ENCODE peak calls at places on chromosomes 7 and 10, in four cellular contexts. A is GM12878, H is WTC11, Z is K562. W is an unnamed sample.

GRCh38 chr10:89649051-89649450 is 4.0 kb upstream of the PANK1 start:
- DNase-seq in A (no peak), Z (no peak), H (no peak), W (no peak)

GRCh38 chr10:3264178-3264867 is 91.7 kb upstream of the PITRM1 start:
- DNase-seq in Z (no peak), A (no peak), H (no peak), W (no peak)

GRCh38 chr7:36289833-36290661 is 99.6 kb upstream of the ANLN start:
- DNase-seq in A (no peak), Z (no peak), H (no peak), W (peak; percentile 99)

GRCh38 chr7:33921216-33921938 is 16.0 kb downstream of the BMPER start:
- DNase-seq in H (no peak), Z (no peak), A (no peak), W (no peak)

GRCh38 chr10:91298224-91298862 is 77.9 kb downstream of the PCGF5 start:
- DNase-seq in H (peak; percentile 86), A (no peak), Z (peak; percentile 74), W (peak; percentile 51)

GRCh38 chr7:28044825-28045224 is 135.8 kb downstream of the JAZF1 start:
- DNase-seq in A (no peak), Z (no peak), H (no peak), W (no peak)

GRCh38 chr7:120554960-120555571 is 282.1 kb downstream of the KCND2 start:
- DNase-seq in H (peak; percentile 54), A (peak; percentile 45), Z (peak; percentile 45), W (peak; percentile 49)

GRCh38 chr7:135523146-135523545 is 13.2 kb upstream of the CNOT4 start:
- DNase-seq in Z (no peak), H (no peak), A (no peak), W (no peak)

GRCh38 chr7:135441791-135442190 is 68.1 kb downstream of the CNOT4 start:
- DNase-seq in A (no peak), H (no peak), Z (no peak), W (no peak)

GRCh38 chr7:153397906-153398305 is 638.4 kb downstream of the ACTR3B start:
- DNase-seq in A (no peak), Z (no peak), H (no peak), W (no peak)

GRCh38 chr7:27166475-27167169 is 1.3 kb upstream of the HOXA9 start:
- DNase-seq in H (peak; percentile 20), Z (no peak), A (no peak), W (no peak)

GRCh38 chr10:62689712-62690111 is 114.8 kb upstream of the ADO start:
- DNase-seq in Z (no peak), H (no peak), A (no peak), W (no peak)

GRCh38 chr10:78283069-78283682 is 249.5 kb downstream of the RPS24 start:
- DNase-seq in H (no peak), A (no peak), Z (no peak), W (peak; percentile 18)

GRCh38 chr7:86932038-86932512 is 127.4 kb downstream of the ELAPOR2 start:
- DNase-seq in H (no peak), Z (no peak), A (no peak), W (no peak)

GRCh38 chr7:1715671-1716074 is 45.6 kb downstream of the ELFN1 start:
- DNase-seq in A (no peak), Z (no peak), H (no peak), W (no peak)

DNA sequence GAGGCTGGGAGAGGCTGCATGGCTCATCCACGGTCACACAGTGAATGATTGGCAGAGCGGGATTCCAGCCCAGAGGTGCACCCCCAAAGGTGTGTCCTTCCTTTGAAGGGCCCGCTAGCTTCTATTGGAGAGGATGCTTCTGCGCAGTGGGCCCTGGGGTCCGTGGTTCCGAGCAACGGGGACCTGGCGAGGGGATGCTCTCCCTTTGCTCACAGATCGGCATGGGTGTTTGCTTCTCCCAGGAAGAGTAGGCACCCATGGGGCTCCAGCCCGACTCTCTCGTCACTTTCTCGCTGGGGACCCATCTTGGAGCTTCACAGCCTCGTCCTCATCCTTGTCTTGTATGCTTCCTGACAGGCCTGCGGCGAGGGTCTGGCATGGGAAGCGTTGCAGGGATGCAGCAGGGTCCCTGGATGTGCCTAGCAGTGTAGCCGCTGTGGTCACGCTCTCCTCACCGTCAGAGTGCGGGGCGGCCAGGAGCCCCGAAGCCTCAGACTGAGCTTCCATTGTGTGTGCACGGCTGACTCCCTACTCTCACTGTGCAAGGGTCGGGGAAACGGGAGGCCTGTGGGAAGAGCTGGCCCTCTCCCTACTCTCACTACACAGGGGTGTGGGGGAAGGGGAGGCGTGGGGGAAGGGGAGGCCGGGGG is 538.5 kb upstream of the FOXK1 start:
- DNase-seq in H (no peak), A (no peak), Z (no peak), W (no peak)
- TF ChIP-seq ETV6 in H (no peak), A (no peak), Z (no peak), W (no peak)

GRCh38 chr10:18075881-18076280 is 64.3 kb upstream of the CACNB2 start:
- DNase-seq in H (no peak), A (no peak), Z (no peak), W (no peak)

GRCh38 chr10:18071591-18071990 is 68.6 kb upstream of the CACNB2 start:
- DNase-seq in Z (no peak), H (no peak), A (no peak), W (no peak)

DNA sequence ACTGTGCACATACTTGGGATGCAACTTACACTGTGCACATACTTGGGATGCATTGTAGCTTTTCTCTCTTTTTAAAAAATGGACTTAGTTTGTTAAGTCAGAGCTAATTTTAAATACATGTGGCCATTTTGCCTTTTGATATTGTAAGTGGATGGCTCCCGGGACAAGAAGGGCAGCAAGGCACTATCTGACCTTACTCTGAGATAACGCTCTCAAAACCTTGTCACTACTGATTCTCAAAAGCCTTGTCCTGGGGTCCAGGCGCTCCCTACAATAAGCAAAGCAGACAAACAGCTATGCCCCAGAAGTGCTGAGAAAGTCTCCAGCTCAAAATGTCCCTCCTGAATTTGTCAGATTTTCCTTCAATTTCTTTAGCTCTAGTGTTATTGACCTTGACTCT is 66.9 kb upstream of the CACNB2 start:
- DNase-seq in A (no peak), Z (no peak), H (no peak), W (no peak)
- TF ChIP-seq ETV6 in A (no peak), Z (no peak), H (no peak), W (no peak)

GRCh38 chr7:17951745-17952254 is 11.5 kb upstream of the SNX13 start:
- DNase-seq in Z (no peak), H (no peak), A (no peak), W (no peak)

GRCh38 chr7:17952387-17952786 is 12.1 kb upstream of the SNX13 start:
- DNase-seq in H (no peak), A (peak; percentile 62), Z (no peak), W (no peak)

GRCh38 chr7:17946591-17946990 is 6.3 kb upstream of the SNX13 start:
- DNase-seq in H (no peak), Z (no peak), A (no peak), W (no peak)

GRCh38 chr7:17947606-17948005 is 7.3 kb upstream of the SNX13 start:
- DNase-seq in H (no peak), A (no peak), Z (no peak), W (no peak)

GRCh38 chr7:17948503-17949238 is 8.4 kb upstream of the SNX13 start:
- DNase-seq in A (no peak), H (no peak), Z (no peak), W (no peak)
- TF ChIP-seq ETV6 in A (no peak), H (no peak), Z (no peak), W (no peak)

DNA sequence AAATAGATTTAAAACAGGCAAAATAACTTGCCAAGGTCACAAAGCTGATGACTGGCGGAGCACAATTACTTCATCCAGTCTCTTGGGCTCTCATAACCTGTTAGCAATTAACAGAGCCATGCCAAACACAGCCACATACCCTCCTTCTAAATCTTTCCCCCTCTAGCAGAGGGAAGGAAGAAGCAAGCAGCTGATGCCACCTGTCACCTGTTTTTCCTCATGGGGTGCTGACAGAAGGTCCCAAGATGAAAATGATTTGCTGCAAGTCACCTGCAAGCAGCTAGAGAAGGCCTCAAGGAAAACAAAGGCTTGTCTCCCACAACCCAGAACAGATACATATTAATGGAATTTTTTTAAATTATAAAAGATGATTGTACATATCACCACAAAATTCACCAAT is 117.8 kb downstream of the GFRA1 start:
- DNase-seq in A (no peak), H (no peak), Z (no peak), W (no peak)
- TF ChIP-seq ETV6 in A (no peak), H (no peak), Z (no peak), W (no peak)

GRCh38 chr10:124741922-124742417 is 2.2 kb downstream of the FAM53B start:
- DNase-seq in Z (no peak), H (no peak), A (no peak), W (no peak)

GRCh38 chr10:124743188-124744046 is 761 bp downstream of the FAM53B start:
- DNase-seq in Z (peak; percentile 46), A (no peak), H (peak; percentile 49), W (no peak)

GRCh38 chr10:124744047-124744687 is at the start of gene FAM53B:
- DNase-seq in Z (peak; percentile 82), H (peak; percentile 82), A (no peak), W (no peak)

GRCh38 chr10:124741281-124741921 is 2.8 kb downstream of the FAM53B start:
- DNase-seq in H (peak; percentile 88), A (no peak), Z (peak; percentile 68), W (peak; percentile 80)

DNA sequence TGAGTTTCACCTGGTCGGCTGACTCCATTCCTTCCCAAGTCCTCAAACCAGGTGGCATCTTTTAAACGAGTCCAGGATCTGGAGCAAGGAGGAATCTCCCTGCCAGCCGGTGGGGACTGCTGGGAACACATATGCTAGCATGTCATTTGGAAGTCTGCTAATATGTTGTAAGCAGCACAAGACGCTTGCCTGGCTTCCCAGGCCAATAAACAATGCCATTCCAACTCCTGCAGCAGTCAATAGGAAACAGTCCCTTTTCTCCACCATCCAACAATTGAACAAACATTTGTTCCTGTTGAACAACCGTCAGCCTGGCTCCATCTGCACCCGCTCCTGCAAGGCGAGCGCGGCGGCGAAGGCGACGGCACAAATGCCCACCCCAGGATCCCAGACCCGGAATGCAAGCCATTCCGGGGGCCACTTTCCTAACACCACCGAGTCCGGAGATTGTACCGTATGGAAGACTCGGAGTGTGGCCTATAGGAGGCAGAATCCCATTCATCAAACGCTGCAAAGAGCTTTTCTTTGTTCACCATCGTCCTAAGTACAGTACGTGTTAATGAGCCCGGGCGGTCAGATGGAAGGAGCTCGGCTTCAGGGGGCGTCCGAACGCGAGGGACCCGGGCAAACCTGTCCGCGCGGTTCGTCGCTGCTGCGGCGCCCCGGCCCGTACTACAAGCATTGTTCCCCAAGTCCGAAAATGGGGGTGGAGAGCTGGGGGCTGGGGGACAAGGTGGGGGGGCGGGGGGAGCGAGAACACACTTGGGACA is 1.6 kb downstream of the FAM53B start:
- DNase-seq in A (no peak), Z (peak; percentile 18), H (no peak), W (peak; percentile 57)
- TF ChIP-seq ETV6 in A (no peak), Z (no peak), H (peak; percentile 38), W (no peak)

W was measured in HepG2.